ENCODE peak calls at places on chromosomes 11 and 22, in six cellular contexts. Z is fibroblast of pulmonary artery, S is AG10803, O is left ventricle myocardium inferior, C is progenitor cell of endocrine pancreas, A is cardiac fibroblast. R is an unnamed sample.
A peak's percentile ranks its signal among the peaks of the same experiment; 100 is the strongest.

GRCh38 chr22:46851941-46852340 is 89.5 kb downstream of the TBC1D22A start:
- DNase-seq in Z (no peak), S (no peak), O (no peak), C (no peak), A (no peak), R (no peak)

GRCh38 chr11:102513869-102514268 is 16.7 kb downstream of the MMP7 start:
- DNase-seq in Z (peak; percentile 42), S (peak; percentile 51), O (no peak), C (no peak), A (peak; percentile 46), R (peak; percentile 48)

GRCh38 chr22:44701824-44702478 is at the start of gene PRR5:
- DNase-seq in Z (peak; percentile 86), S (peak; percentile 93), O (peak; percentile 74), C (peak; percentile 88), A (peak; percentile 58), R (peak; percentile 92)

GRCh38 chr11:72753341-72754148 is 1.3 kb upstream of the ARAP1 start:
- DNase-seq in Z (no peak), S (no peak), O (no peak), C (no peak), A (no peak), R (no peak)

GRCh38 chr22:40541300-40541699 is 95.2 kb downstream of the MRTFA start:
- DNase-seq in Z (no peak), S (no peak), O (no peak), C (no peak), A (no peak), R (no peak)

GRCh38 chr11:70763606-70764005 is 365.3 kb downstream of the CTTN start:
- DNase-seq in Z (no peak), S (peak; percentile 11), O (no peak), C (no peak), A (no peak), R (no peak)

GRCh38 chr11:119195680-119196079 is 10.4 kb downstream of the NHERF4 start:
- DNase-seq in Z (peak; percentile 69), S (peak; percentile 53), O (no peak), C (no peak), A (peak; percentile 62), R (peak; percentile 67)

GRCh38 chr11:11304572-11304971 is 48.5 kb downstream of the CSNK2A3 start:
- DNase-seq in Z (no peak), S (no peak), O (no peak), C (no peak), A (no peak), R (no peak)

GRCh38 chr11:121654506-121655480 is 202.0 kb upstream of the SORL1-AS1 start:
- DNase-seq in Z (peak; percentile 27), S (peak; percentile 77), O (no peak), C (no peak), A (peak; percentile 25), R (no peak)

GRCh38 chr11:94849836-94850235 is 81.7 kb downstream of the AMOTL1 start:
- DNase-seq in Z (peak; percentile 69), S (peak; percentile 60), O (peak; percentile 31), C (no peak), A (peak; percentile 11), R (no peak)

GRCh38 chr11:96168623-96169022 is 174.4 kb downstream of the MAML2 start:
- DNase-seq in Z (peak; percentile 97), S (peak; percentile 96), O (no peak), C (no peak), A (peak; percentile 97), R (no peak)

GRCh38 chr22:42437488-42438292 is 5.5 kb upstream of the NFAM1 start:
- DNase-seq in Z (peak; percentile 47), S (peak; percentile 18), O (peak; percentile 68), C (peak; percentile 88), A (peak; percentile 48), R (peak; percentile 81)

GRCh38 chr11:111347002-111347722 is 31.9 kb downstream of the POU2AF1 start:
- DNase-seq in Z (no peak), S (peak; percentile 65), O (peak; percentile 30), C (no peak), A (no peak), R (no peak)

DNA sequence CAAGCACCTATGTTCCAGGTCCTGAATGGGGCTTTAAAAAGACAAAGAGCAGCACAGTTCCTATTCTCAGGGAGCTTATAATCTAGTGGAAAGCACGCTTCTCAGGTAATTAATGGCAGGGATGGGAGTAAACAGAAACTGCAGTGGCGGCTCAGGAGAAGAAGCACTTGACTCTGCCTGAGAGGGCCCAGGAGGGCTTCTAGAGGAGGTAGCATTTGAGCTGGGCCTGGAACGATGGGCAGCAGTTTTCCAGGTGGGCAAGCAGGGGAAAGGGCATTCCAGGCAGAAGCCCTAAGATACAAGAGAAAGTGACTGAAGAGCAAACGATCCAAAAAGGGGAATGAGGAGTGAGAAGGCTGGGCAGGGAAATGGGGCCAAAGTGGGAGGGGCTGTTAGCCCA is 37.1 kb upstream of the CHST1 start:
- DNase-seq in Z (no peak), S (no peak), O (no peak), C (no peak), A (no peak), R (no peak)
- TF ChIP-seq CTCF in Z (no peak), S (no peak), O (no peak), C (no peak), A (no peak), R (no peak)

GRCh38 chr11:895331-896223 is 15.0 kb downstream of the CHID1 start:
- DNase-seq in Z (no peak), S (no peak), O (no peak), C (no peak), A (no peak), R (no peak)

GRCh38 chr11:897226-898159 is 13.1 kb downstream of the CHID1 start:
- DNase-seq in Z (no peak), S (no peak), O (no peak), C (no peak), A (no peak), R (no peak)

GRCh38 chr11:892106-892505 is 18.5 kb downstream of the CHID1 start:
- DNase-seq in Z (no peak), S (no peak), O (no peak), C (no peak), A (no peak), R (no peak)

GRCh38 chr11:893008-893654 is 17.5 kb downstream of the CHID1 start:
- DNase-seq in Z (no peak), S (no peak), O (no peak), C (no peak), A (no peak), R (no peak)

DNA sequence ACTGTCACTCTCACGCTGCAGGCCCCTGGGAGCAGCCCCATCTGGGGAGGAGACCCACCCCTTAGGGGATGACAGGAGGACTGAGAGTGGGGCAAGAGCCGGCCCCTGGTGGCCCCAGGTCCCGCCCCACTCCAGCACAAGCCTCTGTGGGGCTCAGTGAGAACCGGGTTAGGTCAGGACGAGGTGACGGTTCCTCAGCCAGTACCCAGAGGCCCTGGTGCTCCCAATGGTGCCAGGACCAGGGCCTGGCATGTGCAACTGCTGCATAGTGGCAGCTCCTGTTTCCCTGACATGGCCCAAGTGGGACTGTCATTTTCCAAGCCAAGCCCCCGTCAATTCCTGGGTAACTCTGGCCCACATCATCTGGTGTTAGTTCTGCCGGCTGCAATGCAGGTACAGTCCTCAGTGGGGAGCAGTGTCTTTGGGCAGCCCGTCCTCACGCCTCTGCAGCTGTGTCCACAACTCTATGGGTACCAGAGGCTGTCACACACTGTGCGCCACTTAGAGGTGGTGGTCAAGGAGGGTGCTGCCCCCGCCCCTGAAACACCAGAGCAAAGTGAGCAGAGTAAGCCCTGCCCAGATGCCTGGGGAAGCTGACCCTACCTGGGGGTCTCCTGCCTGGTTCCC is 15.9 kb downstream of the CHID1 start:
- DNase-seq in Z (no peak), S (no peak), O (no peak), C (no peak), A (no peak), R (no peak)
- TF ChIP-seq CTCF in Z (no peak), S (no peak), O (no peak), C (no peak), A (peak; percentile 2), R (no peak)

GRCh38 chr22:20638143-20638870 is 130.9 kb downstream of the MED15 start:
- DNase-seq in Z (no peak), S (no peak), O (no peak), C (no peak), A (no peak), R (no peak)
- TF ChIP-seq CTCF in Z (no peak), S (no peak), O (no peak), C (no peak), A (no peak), R (no peak)

DNA sequence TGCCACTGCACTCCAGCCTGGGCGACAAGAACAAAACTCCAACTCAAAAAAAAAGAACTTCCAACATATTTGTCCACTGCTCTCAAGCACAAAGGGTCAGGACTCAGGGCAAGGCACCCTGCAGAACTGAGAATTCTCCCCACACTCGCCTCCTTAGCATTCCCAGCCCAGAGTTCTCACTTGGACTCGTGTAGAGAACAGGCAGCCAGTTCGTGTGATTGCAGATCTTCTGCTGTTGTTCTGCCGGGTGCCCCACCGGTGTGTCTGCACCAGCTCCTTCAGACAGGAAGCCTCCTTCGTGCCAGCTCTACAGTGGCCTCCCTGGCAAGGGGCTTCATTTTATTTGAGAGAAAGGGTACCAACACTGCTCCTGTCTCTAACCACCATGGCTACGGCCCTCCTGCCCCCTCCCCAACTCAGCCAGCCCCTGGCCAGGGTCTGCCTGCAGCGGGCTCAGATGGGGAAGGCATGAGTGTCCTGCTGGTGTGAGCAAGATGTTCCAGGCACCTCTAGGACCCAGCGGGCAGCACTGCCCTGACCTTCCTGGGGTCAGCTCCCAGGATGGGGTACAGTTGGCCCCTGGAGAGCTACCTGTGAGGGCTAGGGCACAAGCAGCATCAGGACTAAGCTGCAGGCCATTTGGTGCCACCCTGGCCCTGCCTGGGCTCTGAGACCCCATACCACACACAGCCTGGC is 19.5 kb upstream of the SCGB1A1 start:
- DNase-seq in Z (peak; percentile 31), S (no peak), O (no peak), C (no peak), A (no peak), R (no peak)
- TF ChIP-seq CTCF in Z (no peak), S (no peak), O (no peak), C (no peak), A (no peak), R (no peak)

DNA sequence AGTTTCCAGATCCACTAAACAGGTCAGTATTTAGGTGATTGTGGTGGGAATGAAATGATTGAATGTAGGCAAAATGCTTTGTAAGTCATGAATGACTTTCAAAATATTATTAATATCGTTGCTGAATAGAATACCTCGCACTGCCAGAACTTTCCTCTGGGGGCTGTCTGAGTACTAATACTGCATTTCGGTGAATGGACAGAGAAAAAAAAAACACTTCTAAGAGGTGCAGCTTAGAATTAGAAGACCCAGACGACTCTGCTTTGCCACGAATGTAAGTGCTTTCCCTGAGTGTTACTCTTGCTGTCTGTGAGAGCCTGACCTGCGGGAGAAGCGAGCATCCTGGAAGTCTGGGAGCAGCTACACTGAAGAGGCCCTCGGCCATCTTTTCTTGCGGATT is 95.0 kb downstream of the SCN3B start:
- DNase-seq in Z (no peak), S (peak; percentile 39), O (no peak), C (no peak), A (peak; percentile 31), R (no peak)
- TF ChIP-seq CTCF in Z (peak; percentile 39), S (peak; percentile 52), O (no peak), C (peak; percentile 26), A (peak; percentile 35), R (no peak)

GRCh38 chr11:69683764-69684333 is 8.7 kb upstream of the LTO1 start:
- DNase-seq in Z (peak; percentile 25), S (no peak), O (no peak), C (no peak), A (peak; percentile 20), R (no peak)
- TF ChIP-seq CTCF in Z (peak; percentile 41), S (peak; percentile 31), O (peak; percentile 47), C (peak; percentile 61), A (peak; percentile 56), R (no peak)